ENCODE peak calls at places on chromosome 20, in six cellular contexts. I, D, H, V, R and B are unnamed samples.

GRCh38 chr20:62622877-62623487 is 19.3 kb upstream of the SLCO4A1 start:
- DNase-seq in R (no peak), H (no peak), I (no peak), V (no peak), D (no peak), B (peak; percentile 55)

GRCh38 chr20:62733891-62734290 is 25.3 kb downstream of the NTSR1 start:
- DNase-seq in H (no peak), R (no peak), D (no peak), V (no peak), I (no peak), B (no peak)

GRCh38 chr20:14879020-14879697 is 541.7 kb upstream of the FLRT3 start:
- DNase-seq in H (peak; percentile 13), V (peak; percentile 98), D (no peak), R (no peak), I (peak; percentile 45), B (no peak)

GRCh38 chr20:50004175-50004574 is 21.4 kb downstream of the SNAI1 start:
- DNase-seq in V (no peak), R (no peak), H (no peak), D (no peak), I (no peak), B (no peak)

GRCh38 chr20:38131588-38132121 is 33.4 kb downstream of the TGM2 start:
- DNase-seq in D (no peak), I (no peak), R (no peak), H (no peak), V (peak; percentile 53), B (no peak)

GRCh38 chr20:63134201-63134612 is 81.7 kb downstream of the YTHDF1 start:
- DNase-seq in V (no peak), H (no peak), D (no peak), I (no peak), R (no peak), B (peak; percentile 46)

GRCh38 chr20:35617397-35618031 is 1.9 kb downstream of the SPAG4 start:
- DNase-seq in D (no peak), I (no peak), H (peak; percentile 69), R (peak; percentile 81), V (peak; percentile 83), B (peak; percentile 51)

GRCh38 chr20:44166477-44166876 is 20.5 kb downstream of the JPH2 start:
- DNase-seq in V (peak; percentile 82), H (no peak), R (no peak), D (no peak), I (no peak), B (peak; percentile 84)

GRCh38 chr20:50434653-50435396 is 75.4 kb upstream of the PTPN1 start:
- DNase-seq in I (no peak), R (no peak), V (peak; percentile 91), H (no peak), D (no peak), B (no peak)

GRCh38 chr20:14860410-14860814 is 523.0 kb upstream of the FLRT3 start:
- DNase-seq in D (no peak), V (peak; percentile 53), I (no peak), H (peak; percentile 12), R (no peak), B (no peak)

GRCh38 chr20:50304501-50304856 is 113.8 kb downstream of the CEBPB start:
- DNase-seq in V (no peak), I (no peak), H (peak; percentile 55), D (no peak), R (peak; percentile 88), B (peak; percentile 73)

GRCh38 chr20:24134284-24134683 is 145.7 kb upstream of the GGTLC1 start:
- DNase-seq in R (no peak), V (peak; percentile 99), I (no peak), D (no peak), H (no peak), B (no peak)

GRCh38 chr20:4150095-4150492 is 134.7 kb upstream of the RNF24 start:
- DNase-seq in V (peak; percentile 41), D (no peak), R (peak; percentile 26), H (peak; percentile 58), I (no peak), B (no peak)

GRCh38 chr20:42923348-42923918 is 266.3 kb downstream of the PTPRT start:
- DNase-seq in H (no peak), V (no peak), R (no peak), D (no peak), I (no peak), B (no peak)

GRCh38 chr20:46128310-46129151 is 10.4 kb downstream of the CD40 start:
- DNase-seq in R (no peak), H (peak; percentile 40), D (no peak), I (no peak), V (no peak), B (no peak)

GRCh38 chr20:5065489-5066383 is 54.0 kb downstream of the PCNA start:
- DNase-seq in R (peak; percentile 70), I (no peak), H (no peak), D (peak; percentile 61), V (peak; percentile 99), B (peak; percentile 75)

GRCh38 chr20:20768202-20768815 is 55.9 kb upstream of the RALGAPA2 start:
- DNase-seq in D (no peak), I (no peak), V (no peak), R (no peak), H (no peak), B (no peak)

GRCh38 chr20:57283867-57284266 is 17.4 kb upstream of the BMP7 start:
- DNase-seq in H (no peak), D (no peak), R (no peak), I (no peak), V (no peak), B (no peak)

GRCh38 chr20:23242556-23243180 is 107.9 kb upstream of the NXT1 start:
- DNase-seq in D (no peak), R (no peak), V (no peak), H (no peak), I (no peak), B (no peak)

GRCh38 chr20:9467995-9468394 is 46.4 kb upstream of the LAMP5 start:
- DNase-seq in R (no peak), V (peak; percentile 25), D (no peak), H (no peak), I (peak; percentile 42), B (no peak)

GRCh38 chr20:51156041-51156795 is 133.3 kb upstream of the KCNG1 start:
- DNase-seq in I (no peak), H (no peak), V (no peak), D (no peak), R (peak; percentile 62), B (no peak)

GRCh38 chr20:37673429-37673828 is 20.4 kb upstream of the CTNNBL1 start:
- DNase-seq in D (no peak), R (no peak), V (no peak), H (no peak), I (no peak), B (no peak)

GRCh38 chr20:64189986-64190385 is 25.7 kb downstream of the MYT1 start:
- DNase-seq in I (no peak), H (no peak), D (no peak), V (no peak), R (no peak), B (no peak)

GRCh38 chr20:42740191-42740870 is 449.4 kb downstream of the PTPRT start:
- DNase-seq in V (no peak), R (no peak), I (no peak), D (no peak), H (no peak), B (no peak)

GRCh38 chr20:1816384-1817381 is 78.5 kb upstream of the SIRPA start:
- DNase-seq in I (no peak), V (peak; percentile 95), H (no peak), D (no peak), R (no peak), B (no peak)

GRCh38 chr20:1813101-1813529 is 82.1 kb upstream of the SIRPA start:
- DNase-seq in H (no peak), I (no peak), D (peak; percentile 76), V (peak; percentile 96), R (no peak), B (peak; percentile 74)

GRCh38 chr20:1815502-1816085 is 79.6 kb upstream of the SIRPA start:
- DNase-seq in R (no peak), H (no peak), I (no peak), V (no peak), D (no peak), B (no peak)

GRCh38 chr20:1811621-1812498 is 83.3 kb upstream of the SIRPA start:
- DNase-seq in D (no peak), V (no peak), R (no peak), H (no peak), I (no peak), B (no peak)

GRCh38 chr20:1813674-1814635 is 81.3 kb upstream of the SIRPA start:
- DNase-seq in V (no peak), H (no peak), I (no peak), R (no peak), D (no peak), B (no peak)
- H3K27ac ChIP-seq in V (peak overlapping the region; percentile 33), H (no peak overlapping the region), I (no peak overlapping the region), R (no peak overlapping the region), D (peak overlapping the region; percentile 73), B (peak overlapping the region; percentile 58)

GRCh38 chr20:8148501-8148900 is 16.4 kb downstream of the PLCB1 start:
- DNase-seq in R (no peak), V (peak; percentile 36), H (no peak), I (no peak), D (no peak), B (no peak)

GRCh38 chr20:8145246-8145639 is 13.2 kb downstream of the PLCB1 start:
- DNase-seq in I (no peak), D (no peak), V (no peak), H (no peak), R (no peak), B (no peak)

GRCh38 chr20:8147476-8147875 is 15.4 kb downstream of the PLCB1 start:
- DNase-seq in V (no peak), H (no peak), D (no peak), R (no peak), I (no peak), B (no peak)

GRCh38 chr20:8143474-8143873 is 11.4 kb downstream of the PLCB1 start:
- DNase-seq in V (no peak), I (no peak), H (no peak), D (no peak), R (no peak), B (no peak)

GRCh38 chr20:8144282-8145245 is 12.5 kb downstream of the PLCB1 start:
- DNase-seq in D (no peak), V (peak; percentile 43), I (no peak), H (no peak), R (no peak), B (no peak)
- H3K36me3 ChIP-seq in D (no peaks in the 10 kb centered on the region), V (no peaks in the 10 kb centered on the region), I (no peaks in the 10 kb centered on the region), H (no peaks in the 10 kb centered on the region), R (no peaks in the 10 kb centered on the region), B (no peaks in the 10 kb centered on the region)

DNA sequence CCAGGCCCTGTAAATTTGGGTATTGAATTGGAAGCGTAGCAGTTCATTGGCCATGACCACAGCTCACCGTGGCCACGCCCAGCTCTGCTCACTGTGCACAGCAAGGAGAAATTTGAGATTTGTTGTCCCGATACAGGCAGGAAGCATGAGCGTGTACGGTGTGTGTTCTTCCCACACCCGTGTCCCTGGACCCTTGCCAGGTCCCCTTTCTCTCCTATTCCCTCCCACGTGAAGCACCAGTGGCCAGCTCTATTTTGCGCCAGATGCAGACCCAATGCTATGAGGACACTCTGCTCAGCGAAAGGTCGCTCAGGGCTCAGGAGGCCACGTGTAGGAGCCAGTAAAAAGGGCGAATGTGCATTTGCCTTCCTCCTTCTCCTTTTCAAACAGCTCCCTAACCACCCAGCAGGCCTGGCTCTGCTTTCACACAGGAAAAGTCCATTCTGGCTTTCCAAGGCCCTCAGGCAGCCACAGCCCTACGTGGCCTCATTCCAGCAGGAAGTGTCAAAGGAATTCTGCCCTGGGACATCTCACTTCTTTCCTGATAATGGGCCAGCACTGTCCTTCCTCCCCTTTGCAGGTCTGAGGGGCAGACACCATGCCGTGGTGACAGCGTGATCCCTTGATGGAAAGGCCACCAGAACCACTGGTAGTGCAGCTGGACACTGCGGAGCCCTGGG is 499.2 kb upstream of the CDH4 start:
- DNase-seq in V (no peak), H (no peak), R (peak; percentile 30), D (no peak), I (no peak), B (no peak)
- H3K27ac ChIP-seq in V (no peak overlapping the region), H (no peak overlapping the region), R (no peak overlapping the region), D (no peak overlapping the region), I (no peak overlapping the region), B (no peak overlapping the region)

GRCh38 chr20:33710681-33711445 is 9.2 kb downstream of the PXMP4 start:
- DNase-seq in H (no peak), D (no peak), I (no peak), V (no peak), R (no peak), B (no peak)
- H3K36me3 ChIP-seq in H (no peaks in the 10 kb centered on the region), D (peaks cover 38% of the 10 kb centered on the region), I (no peaks in the 10 kb centered on the region), V (no peaks in the 10 kb centered on the region), R (no peaks in the 10 kb centered on the region), B (peaks cover 74% of the 10 kb centered on the region)